ENCODE peak calls at places on chromosomes 5 and 9, in five cellular contexts. S is keratinocyte, J is Peyer's patch, Z is brain microvascular endothelial cell, X is RWPE2. U is an unnamed sample.

GRCh38 chr9:6900440-6900883 is 142.7 kb downstream of the KDM4C start:
- DNase-seq in S (no peak), X (no peak), Z (no peak), J (no peak), U (no peak)

GRCh38 chr5:6399978-6400910 is 21.9 kb upstream of the MED10 start:
- DNase-seq in J (no peak), Z (peak; percentile 15), S (peak; percentile 86), X (no peak), U (peak; percentile 40)

GRCh38 chr9:95836072-95836471 is 39.4 kb upstream of the ERCC6L2 start:
- DNase-seq in X (no peak), Z (peak; percentile 12), S (no peak), J (no peak), U (no peak)

GRCh38 chr5:139898981-139899380 is 103.4 kb downstream of the PSD2 start:
- DNase-seq in Z (no peak), X (no peak), S (no peak), J (no peak), U (no peak)

GRCh38 chr5:141100243-141100805 is at the start of gene PCDHB3:
- DNase-seq in Z (no peak), J (no peak), S (no peak), X (no peak), U (no peak)

GRCh38 chr5:156328176-156328575 is 1.2 kb downstream of the SGCD start:
- DNase-seq in J (no peak), Z (no peak), X (no peak), S (no peak), U (no peak)

GRCh38 chr5:176133289-176133870 is 104.8 kb upstream of the SIMC1 start:
- DNase-seq in Z (no peak), X (peak; percentile 74), J (no peak), S (no peak), U (no peak)

GRCh38 chr5:176350416-176350815 is 11.1 kb downstream of the KIAA1191 start:
- DNase-seq in J (no peak), S (no peak), X (no peak), Z (no peak), U (no peak)

GRCh38 chr9:132828201-132828770 is 49.8 kb downstream of the AK8 start:
- DNase-seq in J (no peak), Z (no peak), X (no peak), S (no peak), U (no peak)

GRCh38 chr9:83675466-83675865 is 32.3 kb downstream of the UBQLN1 start:
- DNase-seq in J (no peak), Z (no peak), S (no peak), X (no peak), U (no peak)

GRCh38 chr5:96582343-96582742 is 79.8 kb upstream of the CAST start:
- DNase-seq in S (no peak), J (no peak), Z (no peak), X (no peak), U (no peak)

GRCh38 chr5:91076138-91076537 is 307.0 kb downstream of the ARRDC3 start:
- DNase-seq in J (no peak), S (no peak), Z (no peak), X (no peak), U (no peak)

GRCh38 chr5:68848086-68848485 is 245.7 kb upstream of the SLC30A5 start:
- DNase-seq in Z (peak; percentile 24), J (no peak), S (peak; percentile 2), X (no peak), U (no peak)

GRCh38 chr5:141879941-141880738 is 1.9 kb upstream of the PCDH1 start:
- DNase-seq in S (no peak), X (no peak), J (no peak), Z (no peak), U (no peak)

GRCh38 chr5:75368391-75368790 is 31.4 kb downstream of the HMGCR start:
- DNase-seq in S (no peak), J (no peak), Z (peak; percentile 77), X (no peak), U (no peak)

GRCh38 chr9:23769307-23769935 is 56.6 kb downstream of the ELAVL2 start:
- DNase-seq in Z (no peak), S (peak; percentile 92), J (no peak), X (peak; percentile 87), U (peak; percentile 64)

GRCh38 chr5:80160242-80160641 is 95.6 kb downstream of the SERINC5 start:
- DNase-seq in S (no peak), J (no peak), X (no peak), Z (no peak), U (no peak)

GRCh38 chr9:7028591-7028990 is 270.8 kb downstream of the KDM4C start:
- DNase-seq in S (no peak), X (no peak), J (no peak), Z (no peak), U (no peak)

GRCh38 chr5:176611435-176611834 is 1.5 kb upstream of the GPRIN1 start:
- DNase-seq in S (no peak), X (peak; percentile 87), Z (peak; percentile 81), J (peak; percentile 35), U (peak; percentile 86)

GRCh38 chr9:1939926-1940368 is 75.2 kb upstream of the SMARCA2 start:
- DNase-seq in S (no peak), Z (no peak), J (peak; percentile 22), X (no peak), U (no peak)

GRCh38 chr5:32916648-32917047 is 205.5 kb downstream of the NPR3 start:
- DNase-seq in S (no peak), J (no peak), Z (peak; percentile 34), X (no peak), U (peak; percentile 19)

GRCh38 chr5:169048568-169049125 is 252.3 kb downstream of the SLIT3 start:
- DNase-seq in Z (no peak), X (no peak), J (no peak), S (no peak), U (peak; percentile 57)

GRCh38 chr5:150438873-150439546 is 10.5 kb downstream of the RPS14 start:
- DNase-seq in Z (no peak), X (no peak), S (no peak), J (no peak), U (peak; percentile 41)

GRCh38 chr9:88355166-88355565 is 33.1 kb upstream of the SPIN1 start:
- DNase-seq in J (no peak), S (peak; percentile 55), X (no peak), Z (peak; percentile 14), U (no peak)

GRCh38 chr9:81719972-81720371 is 30.6 kb upstream of the TLE1 start:
- DNase-seq in S (no peak), Z (no peak), J (no peak), X (no peak), U (no peak)

GRCh38 chr5:133343196-133343595 is 269.1 kb downstream of the FSTL4 start:
- DNase-seq in J (no peak), Z (no peak), X (no peak), S (no peak), U (no peak)

GRCh38 chr5:179168636-179169035 is 108.5 kb downstream of the ZNF354C start:
- DNase-seq in J (no peak), S (no peak), Z (no peak), X (no peak), U (no peak)

GRCh38 chr5:135486679-135487395 is 34.7 kb upstream of the TIFAB start:
- DNase-seq in S (no peak), Z (no peak), J (no peak), X (peak; percentile 29), U (no peak)

DNA sequence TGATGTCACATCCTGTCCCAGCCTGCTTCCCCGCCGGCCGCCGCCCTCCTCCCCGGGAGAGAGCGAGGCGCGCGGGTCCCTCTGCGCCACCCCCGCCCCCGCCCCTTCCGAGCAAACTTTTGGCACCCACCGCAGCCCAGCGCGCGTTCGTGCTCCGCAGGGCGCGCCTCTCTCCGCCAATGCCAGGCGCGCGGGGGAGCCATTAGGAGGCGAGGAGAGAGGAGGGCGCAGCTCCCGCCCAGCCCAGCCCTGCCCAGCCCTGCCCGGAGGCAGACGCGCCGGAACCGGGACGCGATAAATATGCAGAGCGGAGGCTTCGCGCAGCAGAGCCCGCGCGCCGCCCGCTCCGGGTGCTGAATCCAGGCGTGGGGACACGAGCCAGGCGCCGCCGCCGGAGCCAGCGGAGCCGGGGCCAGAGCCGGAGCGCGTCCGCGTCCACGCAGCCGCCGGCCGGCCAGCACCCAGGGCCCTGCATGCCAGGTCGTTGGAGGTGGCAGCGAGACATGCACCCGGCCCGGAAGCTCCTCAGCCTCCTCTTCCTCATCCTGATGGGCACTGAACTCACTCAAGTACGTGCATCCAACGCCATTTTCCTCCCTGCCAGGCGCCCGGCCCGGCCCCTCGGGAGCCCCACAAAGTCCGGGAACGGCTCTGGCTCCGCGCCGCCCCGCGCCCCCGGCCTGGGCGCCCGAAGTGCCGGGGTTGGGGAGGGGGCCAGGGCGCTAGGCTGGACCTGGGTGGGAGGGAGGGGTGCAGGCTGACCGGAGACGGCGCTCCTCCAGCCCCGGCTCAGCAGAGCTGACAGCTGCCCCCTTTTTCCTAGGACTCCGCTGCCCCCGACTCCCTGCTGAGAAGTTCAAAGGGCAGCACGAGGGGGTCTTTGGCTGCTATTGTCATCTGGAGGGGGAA is 12.0 kb upstream of the OLFM1 start:
- DNase-seq in X (peak; percentile 38), J (no peak), Z (no peak), S (no peak), U (no peak)
- H3K27me3 ChIP-seq in X (peaks cover 42% of the 10 kb centered on the region), J (no peaks in the 10 kb centered on the region), Z (peaks cover 4% of the 10 kb centered on the region), S (peaks cover 35% of the 10 kb centered on the region), U (peaks cover 21% of the 10 kb centered on the region)

GRCh38 chr5:94040591-94041148 is 299.3 kb upstream of the POU5F2 start:
- DNase-seq in S (no peak), Z (no peak), J (no peak), X (no peak), U (no peak)
- H3K36me3 ChIP-seq in S (no peaks in the 10 kb centered on the region), Z (no peaks in the 10 kb centered on the region), J (no peaks in the 10 kb centered on the region), X (no peaks in the 10 kb centered on the region), U (no peaks in the 10 kb centered on the region)

GRCh38 chr5:126028336-126028735 is 394.9 kb upstream of the GRAMD2B start:
- DNase-seq in X (no peak), Z (no peak), J (no peak), S (no peak), U (no peak)

GRCh38 chr5:126023894-126024575 is 399.2 kb upstream of the GRAMD2B start:
- DNase-seq in S (no peak), Z (no peak), X (no peak), J (no peak), U (no peak)

GRCh38 chr5:126027149-126027548 is 396.1 kb upstream of the GRAMD2B start:
- DNase-seq in J (no peak), S (no peak), Z (no peak), X (peak; percentile 39), U (no peak)

GRCh38 chr5:126030698-126031097 is 392.5 kb upstream of the GRAMD2B start:
- DNase-seq in S (no peak), Z (no peak), X (no peak), J (no peak), U (no peak)

GRCh38 chr5:126027652-126028051 is 395.6 kb upstream of the GRAMD2B start:
- DNase-seq in X (no peak), S (no peak), J (no peak), Z (no peak), U (no peak)
- H3K27ac ChIP-seq in X (no peak overlapping the region), S (no peak overlapping the region), J (no peak overlapping the region), Z (no peak overlapping the region), U (no peak overlapping the region)

GRCh38 chr5:181051841-181052525 is 11.9 kb downstream of the BTNL9 start:
- DNase-seq in Z (no peak), S (no peak), J (no peak), X (no peak), U (no peak)

GRCh38 chr5:181054138-181054537 is 14.1 kb downstream of the BTNL9 start:
- DNase-seq in S (no peak), X (no peak), J (no peak), Z (no peak), U (no peak)

GRCh38 chr5:181053760-181054122 is 13.7 kb downstream of the BTNL9 start:
- DNase-seq in S (no peak), Z (no peak), X (no peak), J (no peak), U (no peak)

GRCh38 chr5:181052526-181052927 is 12.5 kb downstream of the BTNL9 start:
- DNase-seq in J (peak; percentile 26), Z (no peak), X (no peak), S (no peak), U (no peak)

GRCh38 chr5:181052928-181053759 is 13.1 kb downstream of the BTNL9 start:
- DNase-seq in Z (no peak), S (no peak), X (no peak), J (no peak), U (no peak)
- H3K27me3 ChIP-seq in Z (peaks cover 46% of the 10 kb centered on the region), S (peaks cover 46% of the 10 kb centered on the region), X (peaks cover 80% of the 10 kb centered on the region), J (no peaks in the 10 kb centered on the region), U (peaks cover 83% of the 10 kb centered on the region)